ENCODE peak calls at places on chromosome 13, in ten cellular contexts. L, I, E, R, T, U, X, Q, J and B are unnamed samples.

GRCh38 chr13:46667687-46668281 is 114.8 kb downstream of the LRCH1 start:
- DNase-seq in L (no peak), I (no peak), E (no peak), R (no peak), T (no peak), U (no peak), X (no peak), Q (no peak), J (peak), B (no peak)

GRCh38 chr13:32117696-32118095 is 86.1 kb downstream of the FRY start:
- DNase-seq in L (no peak), I (no peak), E (no peak), R (peak), T (peak), U (no peak), X (no peak), Q (peak), J (no peak), B (no peak)

GRCh38 chr13:107023335-107023734 is 455.4 kb upstream of the ARGLU1 start:
- DNase-seq in L (no peak), I (no peak), E (no peak), R (no peak), T (no peak), U (no peak), X (no peak), Q (no peak), J (no peak), B (no peak)

GRCh38 chr13:50678464-50679162 is 164.9 kb downstream of the DLEU7 start:
- DNase-seq in L (no peak), I (peak), E (no peak), R (peak), T (no peak), U (no peak), X (no peak), Q (no peak), J (peak), B (no peak)

GRCh38 chr13:77062097-77062496 is 35.1 kb upstream of the FBXL3 start:
- DNase-seq in L (no peak), I (no peak), E (no peak), R (no peak), T (no peak), U (no peak), X (no peak), Q (no peak), J (no peak), B (no peak)

GRCh38 chr13:109787135-109787954 is 962 bp upstream of the IRS2 start:
- DNase-seq in L (no peak), I (peak), E (peak), R (peak), T (peak), U (no peak), X (no peak), Q (no peak), J (peak), B (no peak)

GRCh38 chr13:110455941-110456340 is 105.6 kb downstream of the RAB20 start:
- DNase-seq in L (peak), I (peak), E (peak), R (peak), T (peak), U (peak), X (peak), Q (peak), J (peak), B (peak)

GRCh38 chr13:99859178-99860177 is 112.1 kb downstream of the ZIC5 start:
- DNase-seq in L (peak), I (no peak), E (no peak), R (peak), T (no peak), U (peak), X (no peak), Q (no peak), J (no peak), B (peak)

GRCh38 chr13:37492741-37493514 is 105.6 kb downstream of the POSTN start:
- DNase-seq in L (no peak), I (peak), E (no peak), R (peak), T (no peak), U (no peak), X (no peak), Q (no peak), J (peak), B (no peak)

GRCh38 chr13:93254775-93255174 is 28.2 kb downstream of the GPC6 start:
- DNase-seq in L (no peak), I (peak), E (no peak), R (peak), T (no peak), U (no peak), X (no peak), Q (no peak), J (no peak), B (no peak)

GRCh38 chr13:24986826-24987225 is 109.1 kb upstream of the PABPC3 start:
- DNase-seq in L (no peak), I (no peak), E (no peak), R (no peak), T (no peak), U (no peak), X (no peak), Q (no peak), J (no peak), B (no peak)

GRCh38 chr13:98739023-98739422 is 13.4 kb downstream of the SLC15A1 start:
- DNase-seq in L (peak), I (no peak), E (no peak), R (no peak), T (no peak), U (no peak), X (no peak), Q (no peak), J (no peak), B (no peak)